ENCODE peak calls at places on chromosomes 1 and 21, in four cellular contexts. One of them, this sample, is unnamed.

GRCh38 chr21:34126691-34127090 is 53.3 kb downstream of the MRPS6 start:
- DNase-seq in HL-60: no peak
- DNase-seq in K562: no peak
- DNase-seq in GM12878: no peak
- DNase-seq in this sample: no peak

GRCh38 chr1:17943506-17943905 is 164.1 kb upstream of the IGSF21 start:
- DNase-seq in HL-60: no peak
- DNase-seq in K562: no peak
- DNase-seq in GM12878: no peak
- DNase-seq in this sample: no peak

GRCh38 chr1:61692155-61692783 is 32.7 kb downstream of the TM2D1 start:
- DNase-seq in HL-60: no peak
- DNase-seq in K562: no peak
- DNase-seq in GM12878: no peak
- DNase-seq in this sample: no peak

GRCh38 chr1:108851567-108851966 is 5.3 kb downstream of the AKNAD1 start:
- DNase-seq in HL-60: no peak
- DNase-seq in K562: no peak
- DNase-seq in GM12878: no peak
- DNase-seq in this sample: no peak

GRCh38 chr1:160127381-160127780 is 11.8 kb downstream of the ATP1A2 start:
- DNase-seq in HL-60: no peak
- DNase-seq in K562: no peak
- DNase-seq in GM12878: no peak
- DNase-seq in this sample: no peak

GRCh38 chr1:63917571-63918394 is 144.0 kb downstream of the ROR1 start:
- DNase-seq in HL-60: no peak
- DNase-seq in K562: peak
- DNase-seq in GM12878: no peak
- DNase-seq in this sample: no peak

GRCh38 chr1:175829845-175830244 is 86.5 kb upstream of the TNR start:
- DNase-seq in HL-60: no peak
- DNase-seq in K562: no peak
- DNase-seq in GM12878: no peak
- DNase-seq in this sample: no peak

GRCh38 chr1:104132386-104132973 is 382.8 kb downstream of the AMY1C start:
- DNase-seq in HL-60: no peak
- DNase-seq in K562: peak
- DNase-seq in GM12878: no peak
- DNase-seq in this sample: no peak

GRCh38 chr1:72284398-72285073 is 2.2 kb upstream of the NEGR1 start:
- DNase-seq in HL-60: no peak
- DNase-seq in K562: no peak
- DNase-seq in GM12878: no peak
- DNase-seq in this sample: no peak

GRCh38 chr1:232213928-232214327 is 416.0 kb downstream of the SIPA1L2 start:
- DNase-seq in HL-60: no peak
- DNase-seq in K562: no peak
- DNase-seq in GM12878: no peak
- DNase-seq in this sample: no peak

GRCh38 chr1:1250828-1251284 is 4.3 kb upstream of the C1QTNF12 start:
- DNase-seq in HL-60: no peak
- DNase-seq in K562: no peak
- DNase-seq in GM12878: peak
- DNase-seq in this sample: peak

GRCh38 chr1:18038051-18038450 is 69.5 kb upstream of the IGSF21 start:
- DNase-seq in HL-60: no peak
- DNase-seq in K562: no peak
- DNase-seq in GM12878: no peak
- DNase-seq in this sample: no peak

GRCh38 chr1:156571261-156571958 is 955 bp downstream of the IQGAP3 start:
- DNase-seq in HL-60: no peak
- DNase-seq in K562: no peak
- DNase-seq in GM12878: no peak
- DNase-seq in this sample: no peak

GRCh38 chr1:3407021-3407420 is 47.4 kb upstream of the ARHGEF16 start:
- DNase-seq in HL-60: no peak
- DNase-seq in K562: no peak
- DNase-seq in GM12878: no peak
- DNase-seq in this sample: no peak

GRCh38 chr1:168687796-168688195 is 41.2 kb downstream of the DPT start:
- DNase-seq in HL-60: no peak
- DNase-seq in K562: peak
- DNase-seq in GM12878: no peak
- DNase-seq in this sample: no peak

GRCh38 chr1:227901239-227901905 is 46.4 kb downstream of the WNT9A start:
- DNase-seq in HL-60: no peak
- DNase-seq in K562: no peak
- DNase-seq in GM12878: no peak
- DNase-seq in this sample: no peak

GRCh38 chr1:217253985-217254384 is 376.9 kb downstream of the GPATCH2 start:
- DNase-seq in HL-60: no peak
- DNase-seq in K562: no peak
- DNase-seq in GM12878: no peak
- DNase-seq in this sample: no peak

GRCh38 chr1:66244429-66244828 is 289.5 kb upstream of the SGIP1 start:
- DNase-seq in HL-60: no peak
- DNase-seq in K562: no peak
- DNase-seq in GM12878: no peak
- DNase-seq in this sample: no peak

GRCh38 chr1:233675394-233675793 is 61.5 kb downstream of the KCNK1 start:
- DNase-seq in HL-60: no peak
- DNase-seq in K562: no peak
- DNase-seq in GM12878: no peak
- DNase-seq in this sample: no peak

GRCh38 chr1:81760487-81761097 is 40.1 kb upstream of the ADGRL2 start:
- DNase-seq in HL-60: no peak
- DNase-seq in K562: no peak
- DNase-seq in GM12878: no peak
- DNase-seq in this sample: no peak

GRCh38 chr1:237471377-237471776 is 419.3 kb downstream of the ZP4 start:
- DNase-seq in HL-60: no peak
- DNase-seq in K562: no peak
- DNase-seq in GM12878: no peak
- DNase-seq in this sample: no peak

GRCh38 chr1:217917277-217917887 is 286.2 kb downstream of the SPATA17 start:
- DNase-seq in HL-60: no peak
- DNase-seq in K562: no peak
- DNase-seq in GM12878: no peak
- DNase-seq in this sample: no peak

GRCh38 chr1:113390871-113391642 is 742 bp downstream of the MAGI3 start:
- DNase-seq in HL-60: peak
- DNase-seq in K562: peak
- DNase-seq in GM12878: no peak
- DNase-seq in this sample: peak

GRCh38 chr1:227883641-227884301 is 64.0 kb downstream of the WNT9A start:
- DNase-seq in HL-60: no peak
- DNase-seq in K562: no peak
- DNase-seq in GM12878: no peak
- DNase-seq in this sample: no peak

GRCh38 chr1:39926343-39926769 is 24.6 kb upstream of the MYCL start:
- DNase-seq in HL-60: no peak
- DNase-seq in K562: no peak
- DNase-seq in GM12878: no peak
- DNase-seq in this sample: no peak

GRCh38 chr1:30746212-30747027 is 11.2 kb downstream of the LAPTM5 start:
- DNase-seq in HL-60: no peak
- DNase-seq in K562: no peak
- DNase-seq in GM12878: no peak
- DNase-seq in this sample: no peak

GRCh38 chr21:28779914-28780313 is 212.8 kb downstream of the LTN1 start:
- DNase-seq in HL-60: no peak
- DNase-seq in K562: no peak
- DNase-seq in GM12878: no peak
- DNase-seq in this sample: no peak

GRCh38 chr1:159168043-159168442 is 3.4 kb upstream of the CADM3 start:
- DNase-seq in HL-60: no peak
- DNase-seq in K562: no peak
- DNase-seq in GM12878: no peak
- DNase-seq in this sample: no peak

GRCh38 chr1:177255411-177255810 is 84.7 kb downstream of the BRINP2 start:
- DNase-seq in HL-60: no peak
- DNase-seq in K562: no peak
- DNase-seq in GM12878: no peak
- DNase-seq in this sample: no peak

GRCh38 chr1:36638268-36638667 is 155.6 kb upstream of the CSF3R start:
- DNase-seq in HL-60: no peak
- DNase-seq in K562: no peak
- DNase-seq in GM12878: no peak
- DNase-seq in this sample: no peak

GRCh38 chr1:94486990-94487389 is 54.6 kb downstream of the F3 start:
- DNase-seq in HL-60: no peak
- DNase-seq in K562: no peak
- DNase-seq in GM12878: no peak
- DNase-seq in this sample: no peak

GRCh38 chr1:240765732-240766363 is 153.9 kb upstream of the GREM2 start:
- DNase-seq in HL-60: no peak
- DNase-seq in K562: no peak
- DNase-seq in GM12878: no peak
- DNase-seq in this sample: no peak

GRCh38 chr21:46116189-46116845 is 18.4 kb downstream of the COL6A2 start:
- DNase-seq in HL-60: no peak
- DNase-seq in K562: no peak
- DNase-seq in GM12878: no peak
- DNase-seq in this sample: peak

GRCh38 chr1:154347961-154348360 is 22.6 kb downstream of the ATP8B2 start:
- DNase-seq in HL-60: no peak
- DNase-seq in K562: no peak
- DNase-seq in GM12878: no peak
- DNase-seq in this sample: no peak

GRCh38 chr1:86016076-86016746 is 140.4 kb downstream of the COL24A1 start:
- DNase-seq in HL-60: no peak
- DNase-seq in K562: no peak
- DNase-seq in GM12878: no peak
- DNase-seq in this sample: no peak

GRCh38 chr1:205211839-205212241 is 338 bp upstream of the DSTYK start:
- DNase-seq in HL-60: no peak
- DNase-seq in K562: no peak
- DNase-seq in GM12878: no peak
- DNase-seq in this sample: no peak
- TF ChIP-seq SPI1 in HL-60: no peak
- TF ChIP-seq SPI1 in K562: no peak
- TF ChIP-seq SPI1 in GM12878: no peak
- TF ChIP-seq SPI1 in this sample: no peak

GRCh38 chr1:25051906-25052305 is 121.8 kb upstream of the RUNX3 start:
- DNase-seq in HL-60: no peak
- DNase-seq in K562: no peak
- DNase-seq in GM12878: no peak
- DNase-seq in this sample: no peak
- TF ChIP-seq SPI1 in HL-60: no peak
- TF ChIP-seq SPI1 in K562: no peak
- TF ChIP-seq SPI1 in GM12878: no peak
- TF ChIP-seq SPI1 in this sample: no peak

GRCh38 chr1:29291756-29292155 is 55.4 kb downstream of the PTPRU start:
- DNase-seq in HL-60: no peak
- DNase-seq in K562: no peak
- DNase-seq in GM12878: no peak
- DNase-seq in this sample: no peak
- TF ChIP-seq SPI1 in HL-60: no peak
- TF ChIP-seq SPI1 in K562: no peak
- TF ChIP-seq SPI1 in GM12878: no peak
- TF ChIP-seq SPI1 in this sample: no peak

GRCh38 chr1:56450004-56450666 is 129.2 kb downstream of the PLPP3 start:
- DNase-seq in HL-60: no peak
- DNase-seq in K562: no peak
- DNase-seq in GM12878: no peak
- DNase-seq in this sample: no peak
- TF ChIP-seq SPI1 in HL-60: no peak
- TF ChIP-seq SPI1 in K562: no peak
- TF ChIP-seq SPI1 in GM12878: no peak
- TF ChIP-seq SPI1 in this sample: no peak

DNA sequence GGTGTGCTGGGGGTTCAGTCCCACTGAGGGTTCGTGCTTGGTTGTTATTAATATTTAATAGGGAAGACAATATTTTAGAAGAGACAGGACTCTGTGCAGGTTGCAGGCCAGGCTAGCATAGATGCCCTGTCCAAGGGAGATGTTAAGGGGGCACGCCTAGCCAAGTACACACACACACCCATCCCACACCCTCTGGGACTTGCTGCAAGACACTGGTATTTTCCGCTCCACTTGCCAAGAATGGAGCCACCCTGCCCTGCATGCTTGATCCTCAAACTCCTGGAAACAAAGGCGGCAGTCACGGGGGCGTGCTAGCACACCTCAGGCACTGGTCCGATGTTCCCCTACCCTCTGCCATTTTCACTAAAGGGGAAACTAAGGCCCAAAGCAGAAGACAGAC is 99.1 kb downstream of the MRPL37 start:
- DNase-seq in HL-60: no peak
- DNase-seq in K562: no peak
- DNase-seq in GM12878: no peak
- DNase-seq in this sample: no peak
- TF ChIP-seq SPI1 in HL-60: no peak
- TF ChIP-seq SPI1 in K562: no peak
- TF ChIP-seq SPI1 in GM12878: no peak
- TF ChIP-seq SPI1 in this sample: no peak

GRCh38 chr1:186050360-186050759 is 316.2 kb downstream of the HMCN1 start:
- DNase-seq in HL-60: no peak
- DNase-seq in K562: no peak
- DNase-seq in GM12878: no peak
- DNase-seq in this sample: no peak
- TF ChIP-seq SPI1 in HL-60: no peak
- TF ChIP-seq SPI1 in K562: no peak
- TF ChIP-seq SPI1 in GM12878: no peak
- TF ChIP-seq SPI1 in this sample: no peak

This sample was measured in GM12891.